ENCODE peak calls at places on chromosomes 12 and 14, in six cellular contexts. J is BJ, K is GM12865, I is endothelial cell, R is brain microvascular endothelial cell, Z is A549. Q is an unnamed sample.

GRCh38 chr12:94140556-94140955 is 7.8 kb upstream of the PLXNC1 start:
- DNase-seq in J (no peak), K (peak), I (peak), R (no peak), Z (no peak), Q (peak)

GRCh38 chr12:30882706-30883105 is 43.8 kb upstream of the TSPAN11 start:
- DNase-seq in J (no peak), K (no peak), I (no peak), R (no peak), Z (no peak), Q (no peak)

GRCh38 chr12:79183003-79183402 is 318.4 kb downstream of the SYT1 start:
- DNase-seq in J (no peak), K (no peak), I (no peak), R (peak), Z (no peak), Q (no peak)

GRCh38 chr12:120620624-120621023 is 19.8 kb upstream of the CABP1 start:
- DNase-seq in J (no peak), K (no peak), I (no peak), R (no peak), Z (no peak), Q (no peak)

GRCh38 chr12:104282109-104282508 is 21.4 kb upstream of the EID3 start:
- DNase-seq in J (no peak), K (no peak), I (no peak), R (peak), Z (no peak), Q (no peak)

GRCh38 chr12:98646165-98646764 is 1.2 kb downstream of the APAF1 start:
- DNase-seq in J (no peak), K (peak), I (no peak), R (no peak), Z (no peak), Q (no peak)

GRCh38 chr12:120428597-120429206 is 9.2 kb upstream of the COX6A1 start:
- DNase-seq in J (no peak), K (no peak), I (no peak), R (no peak), Z (no peak), Q (no peak)

GRCh38 chr14:29220077-29220476 is 453.5 kb downstream of the FOXG1 start:
- DNase-seq in J (no peak), K (no peak), I (no peak), R (no peak), Z (no peak), Q (no peak)

GRCh38 chr12:75908961-75909699 is 122.4 kb downstream of the PHLDA1 start:
- DNase-seq in J (peak), K (no peak), I (peak), R (peak), Z (no peak), Q (no peak)

GRCh38 chr14:81265641-81266169 is 44.9 kb upstream of the GTF2A1 start:
- DNase-seq in J (no peak), K (no peak), I (no peak), R (no peak), Z (no peak), Q (no peak)

GRCh38 chr14:21092147-21093011 is 6.1 kb downstream of the ZNF219 start:
- DNase-seq in J (no peak), K (peak), I (peak), R (peak), Z (peak), Q (peak)

GRCh38 chr14:102684276-102684663 is 91.8 kb downstream of the RCOR1 start:
- DNase-seq in J (no peak), K (no peak), I (no peak), R (no peak), Z (no peak), Q (no peak)

GRCh38 chr14:30580616-30581282 is 21.8 kb downstream of the G2E3 start:
- DNase-seq in J (no peak), K (no peak), I (no peak), R (no peak), Z (no peak), Q (no peak)

GRCh38 chr12:11663128-11663527 is 13.7 kb downstream of the ETV6 start:
- DNase-seq in J (no peak), K (no peak), I (no peak), R (no peak), Z (no peak), Q (no peak)

GRCh38 chr12:6638305-6638704 is 2.5 kb upstream of the LPAR5 start:
- DNase-seq in J (no peak), K (no peak), I (no peak), R (no peak), Z (no peak), Q (no peak)

GRCh38 chr14:100028990-100029677 is 36.1 kb upstream of the EVL start:
- DNase-seq in J (no peak), K (no peak), I (no peak), R (peak), Z (peak), Q (no peak)

GRCh38 chr12:29425722-29426121 is 44.8 kb upstream of the ERGIC2 start:
- DNase-seq in J (no peak), K (no peak), I (no peak), R (no peak), Z (no peak), Q (no peak)

GRCh38 chr12:29428630-29429029 is 47.7 kb upstream of the ERGIC2 start:
- DNase-seq in J (peak), K (peak), I (no peak), R (peak), Z (no peak), Q (peak)

GRCh38 chr12:29426516-29426915 is 45.5 kb upstream of the ERGIC2 start:
- DNase-seq in J (no peak), K (no peak), I (no peak), R (no peak), Z (no peak), Q (no peak)

GRCh38 chr12:29429999-29430698 is 49.2 kb upstream of the ERGIC2 start:
- DNase-seq in J (no peak), K (no peak), I (no peak), R (no peak), Z (no peak), Q (no peak)

DNA sequence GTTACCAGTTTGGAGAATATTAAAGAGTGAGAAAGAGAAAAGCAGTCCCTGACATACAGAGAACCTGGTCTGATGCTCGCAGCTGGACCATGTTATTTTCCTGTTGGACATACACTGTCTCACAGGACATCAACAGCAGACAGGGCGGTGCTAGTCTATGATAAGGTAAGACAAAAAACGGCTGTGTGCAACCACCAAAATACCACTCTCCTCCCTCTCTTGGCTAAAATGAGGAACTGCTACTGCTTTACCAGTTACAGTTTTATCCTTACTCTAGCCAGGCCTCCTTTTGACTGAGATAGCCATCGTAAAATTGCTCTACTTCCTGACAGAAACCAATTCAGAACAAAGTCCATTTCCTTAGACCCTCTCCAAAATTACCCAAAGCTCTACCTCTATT is 47.0 kb upstream of the ERGIC2 start:
- DNase-seq in J (no peak), K (peak), I (no peak), R (no peak), Z (no peak), Q (peak)
- TF ChIP-seq CTCF in J (no peak), K (peak), I (peak), R (no peak), Z (no peak), Q (peak)

GRCh38 chr14:68936980-68937379 is 42.1 kb downstream of the ACTN1 start:
- DNase-seq in J (no peak), K (no peak), I (no peak), R (no peak), Z (no peak), Q (no peak)

GRCh38 chr14:68939424-68939892 is 39.6 kb downstream of the ACTN1 start:
- DNase-seq in J (no peak), K (no peak), I (no peak), R (no peak), Z (no peak), Q (no peak)

GRCh38 chr14:68936476-68936875 is 42.6 kb downstream of the ACTN1 start:
- DNase-seq in J (no peak), K (no peak), I (no peak), R (no peak), Z (no peak), Q (no peak)

GRCh38 chr14:68938515-68939423 is 40.3 kb downstream of the ACTN1 start:
- DNase-seq in J (no peak), K (no peak), I (no peak), R (no peak), Z (peak), Q (no peak)

GRCh38 chr14:68937790-68938514 is 41.1 kb downstream of the ACTN1 start:
- DNase-seq in J (no peak), K (no peak), I (no peak), R (no peak), Z (no peak), Q (no peak)
- TF ChIP-seq CTCF in J (peak), K (no peak), I (no peak), R (peak), Z (peak), Q (no peak)

DNA sequence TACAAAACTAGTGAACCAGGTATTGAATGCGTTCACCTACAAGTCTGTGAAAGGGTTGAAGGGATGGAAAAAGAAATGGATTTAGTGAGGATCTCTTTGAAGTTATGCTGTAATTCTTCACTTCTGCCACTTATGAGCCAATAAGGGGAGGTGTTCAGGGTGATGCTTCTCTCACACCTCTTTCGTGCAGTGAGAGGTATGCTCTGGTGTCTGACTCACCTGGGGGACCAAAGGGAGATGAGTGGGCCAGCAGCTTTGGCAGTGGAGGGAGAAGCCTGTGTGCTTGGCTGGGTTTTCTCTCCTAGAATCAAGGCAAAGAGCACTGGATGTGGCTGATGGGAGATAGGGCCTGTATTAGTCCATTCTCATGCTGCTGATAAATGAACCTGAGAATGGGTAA is 45.4 kb downstream of the E2F7 start:
- DNase-seq in J (no peak), K (no peak), I (no peak), R (no peak), Z (no peak), Q (no peak)
- TF ChIP-seq CTCF in J (no peak), K (no peak), I (no peak), R (no peak), Z (no peak), Q (no peak)

GRCh38 chr12:16950041-16950677 is 344.2 kb upstream of the LMO3 start:
- DNase-seq in J (no peak), K (no peak), I (peak), R (no peak), Z (no peak), Q (no peak)
- TF ChIP-seq CTCF in J (no peak), K (no peak), I (no peak), R (no peak), Z (no peak), Q (no peak)

GRCh38 chr12:63068857-63069442 is 82.1 kb downstream of the AVPR1A start:
- DNase-seq in J (no peak), K (peak), I (peak), R (peak), Z (peak), Q (no peak)
- TF ChIP-seq CTCF in J (peak), K (peak), I (peak), R (peak), Z (peak), Q (no peak)

GRCh38 chr12:32307352-32307751 is 92.0 kb upstream of the FGD4 start:
- DNase-seq in J (no peak), K (no peak), I (no peak), R (no peak), Z (no peak), Q (no peak)

GRCh38 chr12:32302218-32302826 is 97.0 kb upstream of the FGD4 start:
- DNase-seq in J (no peak), K (peak), I (peak), R (no peak), Z (no peak), Q (peak)

GRCh38 chr12:32303171-32303570 is 96.2 kb upstream of the FGD4 start:
- DNase-seq in J (no peak), K (no peak), I (no peak), R (no peak), Z (no peak), Q (no peak)

GRCh38 chr12:32301216-32301615 is 98.1 kb upstream of the FGD4 start:
- DNase-seq in J (no peak), K (no peak), I (no peak), R (no peak), Z (no peak), Q (no peak)

DNA sequence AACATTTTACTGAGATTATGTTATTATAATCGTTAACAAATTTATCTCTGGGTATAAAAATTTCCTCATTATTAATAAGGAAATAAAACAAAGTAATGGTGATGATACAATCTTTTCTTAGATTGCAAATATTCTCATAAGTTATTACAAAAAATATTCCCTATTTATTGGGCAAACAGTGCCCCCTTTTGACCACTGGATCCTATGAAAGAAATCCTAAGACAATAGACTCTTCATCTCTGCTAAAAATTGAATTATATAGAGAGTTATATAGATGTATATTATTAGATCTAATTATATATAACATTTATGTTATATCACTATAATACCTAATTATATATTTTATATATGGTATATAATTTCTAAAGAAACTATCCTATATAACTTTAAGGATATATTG is 94.2 kb upstream of the FGD4 start:
- DNase-seq in J (no peak), K (peak), I (no peak), R (no peak), Z (peak), Q (no peak)
- TF ChIP-seq CTCF in J (no peak), K (peak), I (no peak), R (peak), Z (peak), Q (peak)

GRCh38 chr12:67394600-67394999 is 125.4 kb downstream of the CAND1 start:
- DNase-seq in J (no peak), K (no peak), I (no peak), R (peak), Z (no peak), Q (no peak)
- TF ChIP-seq CTCF in J (peak), K (no peak), I (no peak), R (peak), Z (no peak), Q (no peak)

GRCh38 chr14:52015411-52016030 is 26.2 kb downstream of the RTRAF start:
- DNase-seq in J (no peak), K (no peak), I (peak), R (peak), Z (peak), Q (no peak)
- TF ChIP-seq CTCF in J (peak), K (no peak), I (peak), R (peak), Z (peak), Q (no peak)

Q was measured in GM13976.